ENCODE peak calls at places on chromosomes 13 and 19, in four cellular contexts. I, Y, H and U are unnamed samples.

GRCh38 chr13:113974304-113975281 is 717 bp upstream of the C13orf46 start:
- DNase-seq in I (peak; percentile 41), Y (peak; percentile 15), H (no peak), U (no peak)

GRCh38 chr19:37114001-37114400 is 35.8 kb downstream of the ZNF420 start:
- DNase-seq in I (no peak), Y (no peak), H (no peak), U (no peak)

GRCh38 chr19:18322318-18322758 is 538 bp downstream of the LSM4 start:
- DNase-seq in I (peak; percentile 62), Y (peak; percentile 65), H (peak; percentile 87), U (peak; percentile 67)

GRCh38 chr13:51148952-51149573 is 38.0 kb upstream of the C13orf42 start:
- DNase-seq in I (no peak), Y (no peak), H (no peak), U (peak; percentile 26)

GRCh38 chr19:38792250-38793111 is 3.5 kb downstream of the LGALS7B start:
- DNase-seq in I (peak; percentile 76), Y (no peak), H (peak; percentile 69), U (no peak)

GRCh38 chr13:102902789-102903347 is 57.0 kb downstream of the ERCC5 start:
- DNase-seq in I (no peak), Y (peak; percentile 29), H (no peak), U (no peak)

GRCh38 chr19:53810891-53811290 is 13.2 kb downstream of the NLRP12 start:
- DNase-seq in I (no peak), Y (no peak), H (no peak), U (no peak)

GRCh38 chr19:40460185-40460584 is 5.4 kb downstream of the BLVRB start:
- DNase-seq in I (no peak), Y (no peak), H (no peak), U (no peak)

GRCh38 chr19:4388171-4389063 is 11.9 kb downstream of the SH3GL1 start:
- DNase-seq in I (peak; percentile 52), Y (peak; percentile 62), H (no peak), U (no peak)

GRCh38 chr13:25171517-25172302 is at the start of gene AMER2:
- DNase-seq in I (no peak), Y (peak; percentile 29), H (no peak), U (no peak)

GRCh38 chr13:94371855-94372254 is 107.6 kb downstream of the DCT start:
- DNase-seq in I (no peak), Y (no peak), H (no peak), U (no peak)

GRCh38 chr13:78183737-78184136 is 265.1 kb upstream of the EDNRB start:
- DNase-seq in I (no peak), Y (no peak), H (no peak), U (no peak)

GRCh38 chr13:66859934-66860867 is 369.9 kb downstream of the PCDH9 start:
- DNase-seq in I (no peak), Y (no peak), H (no peak), U (no peak)

GRCh38 chr19:38173324-38174041 is 50.5 kb downstream of the DPF1 start:
- DNase-seq in I (no peak), Y (no peak), H (no peak), U (peak; percentile 97)

GRCh38 chr13:46296920-46297319 is 85.2 kb downstream of the LRRC63 start:
- DNase-seq in I (no peak), Y (no peak), H (no peak), U (no peak)

GRCh38 chr13:29454931-29455481 is 140.5 kb downstream of the SLC7A1 start:
- DNase-seq in I (no peak), Y (no peak), H (no peak), U (peak; percentile 71)

GRCh38 chr13:82627183-82627582 is 1255.1 kb downstream of the SLITRK1 start:
- DNase-seq in I (no peak), Y (no peak), H (no peak), U (peak; percentile 1)

GRCh38 chr13:111011899-111012298 is 97.0 kb upstream of the ANKRD10 start:
- DNase-seq in I (no peak), Y (no peak), H (no peak), U (no peak)

GRCh38 chr19:23758187-23759074 is at the start of gene ZNF681:
- DNase-seq in I (peak; percentile 90), Y (peak; percentile 76), H (peak; percentile 94), U (peak; percentile 91)

GRCh38 chr19:45294291-45295029 is 28.2 kb downstream of the CKM start:
- DNase-seq in I (no peak), Y (peak; percentile 83), H (no peak), U (no peak)

GRCh38 chr13:34776984-34777913 is 164.8 kb upstream of the NBEA start:
- DNase-seq in I (no peak), Y (no peak), H (no peak), U (no peak)

GRCh38 chr13:30006246-30006645 is 155.8 kb upstream of the UBL3 start:
- DNase-seq in I (no peak), Y (no peak), H (no peak), U (no peak)

GRCh38 chr19:20863176-20863575 is 59.9 kb upstream of the ZNF85 start:
- DNase-seq in I (no peak), Y (no peak), H (no peak), U (no peak)

GRCh38 chr13:28579334-28579733 is 79.6 kb upstream of the POMP start:
- DNase-seq in I (peak; percentile 54), Y (no peak), H (no peak), U (no peak)

GRCh38 chr19:50933640-50934039 is 19.2 kb downstream of the KLK5 start:
- DNase-seq in I (no peak), Y (no peak), H (no peak), U (peak; percentile 53)

GRCh38 chr19:54389556-54389955 is 24.8 kb upstream of the LAIR1 start:
- DNase-seq in I (no peak), Y (no peak), H (no peak), U (no peak)

GRCh38 chr13:84481958-84482357 is 599.7 kb upstream of the SLITRK1 start:
- DNase-seq in I (no peak), Y (no peak), H (no peak), U (no peak)

GRCh38 chr19:38228491-38229439 is 4.7 kb upstream of the DPF1 start:
- DNase-seq in I (no peak), Y (no peak), H (no peak), U (no peak)

GRCh38 chr19:40962460-40962961 is 28.6 kb upstream of the CYP2B6 start:
- DNase-seq in I (no peak), Y (no peak), H (no peak), U (no peak)

GRCh38 chr13:37074703-37075102 is 15.2 kb upstream of the SUPT20H start:
- DNase-seq in I (no peak), Y (no peak), H (no peak), U (peak; percentile 14)
- TF ChIP-seq CTCF in I (peak; percentile 26), Y (peak; percentile 48), H (no peak), U (peak; percentile 59)

GRCh38 chr19:1648926-1649541 is 3.4 kb downstream of the TCF3 start:
- DNase-seq in I (no peak), Y (no peak), H (no peak), U (no peak)
- H3K27ac ChIP-seq in I (no peak overlapping the region), Y (no peak overlapping the region), H (no peak overlapping the region), U (peak overlapping the region; percentile 93)

GRCh38 chr19:35216833-35217707 is 11.5 kb downstream of the FAM187B start:
- DNase-seq in I (no peak), Y (no peak), H (peak; percentile 47), U (no peak)
- TF ChIP-seq CTCF in I (no peak), Y (no peak), H (no peak), U (no peak)

DNA sequence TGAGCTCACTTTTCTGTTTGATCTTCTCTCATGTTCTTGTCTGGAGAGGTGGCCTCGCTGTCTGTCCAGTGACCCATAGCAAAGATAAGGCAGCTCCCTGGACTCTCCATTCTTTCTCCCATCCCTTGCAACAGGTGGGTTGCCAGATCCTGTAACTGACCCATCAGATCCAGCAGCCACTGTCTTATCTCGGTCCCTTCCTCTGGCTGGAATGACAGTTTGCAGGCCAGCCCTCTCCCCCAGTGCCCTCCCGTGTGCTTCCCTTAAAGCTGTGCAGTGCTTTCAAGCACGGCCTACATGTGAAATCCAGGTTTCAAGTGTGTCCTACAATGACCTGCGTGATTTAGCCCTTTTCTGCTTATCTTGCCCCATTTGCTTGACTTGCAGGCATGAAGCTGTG is 3.7 kb downstream of the GTF3A start:
- DNase-seq in I (no peak), Y (no peak), H (no peak), U (no peak)
- H3K27ac ChIP-seq in I (no peak overlapping the region), Y (no peak overlapping the region), H (no peak overlapping the region), U (peak overlapping the region; percentile 93)

DNA sequence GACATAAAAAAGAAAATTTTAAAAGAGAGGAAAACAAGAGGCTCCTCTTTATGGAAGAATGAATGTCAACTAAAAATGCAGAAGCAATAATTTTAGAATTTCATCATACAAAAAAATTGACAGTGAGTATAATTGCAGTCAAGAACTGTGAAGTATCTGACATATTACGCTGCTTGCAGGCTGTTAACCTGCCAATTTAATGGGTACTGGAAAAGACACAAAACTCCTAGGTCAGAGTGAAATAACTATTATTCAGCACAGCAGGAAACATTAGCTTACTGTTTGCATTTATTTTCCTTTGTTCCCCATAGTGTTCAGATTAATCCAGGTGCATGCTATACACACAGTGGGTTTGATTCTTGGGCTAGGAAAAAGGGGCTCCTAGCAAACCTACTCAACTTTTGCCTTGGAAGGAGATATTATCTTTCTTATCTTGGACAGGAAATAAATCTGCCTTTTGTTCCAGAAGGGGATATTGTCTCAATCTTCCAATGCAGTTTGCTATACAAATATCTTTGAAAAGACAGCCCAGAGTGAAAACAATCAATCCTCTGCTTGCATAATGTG is 443.6 kb downstream of the TBC1D4 start:
- DNase-seq in I (no peak), Y (no peak), H (no peak), U (no peak)
- TF ChIP-seq CTCF in I (no peak), Y (no peak), H (no peak), U (no peak)

GRCh38 chr19:48239582-48240141 is 16.1 kb downstream of the CARD8 start:
- DNase-seq in I (no peak), Y (no peak), H (no peak), U (no peak)

GRCh38 chr19:48239120-48239519 is 16.6 kb downstream of the CARD8 start:
- DNase-seq in I (no peak), Y (no peak), H (no peak), U (no peak)

DNA sequence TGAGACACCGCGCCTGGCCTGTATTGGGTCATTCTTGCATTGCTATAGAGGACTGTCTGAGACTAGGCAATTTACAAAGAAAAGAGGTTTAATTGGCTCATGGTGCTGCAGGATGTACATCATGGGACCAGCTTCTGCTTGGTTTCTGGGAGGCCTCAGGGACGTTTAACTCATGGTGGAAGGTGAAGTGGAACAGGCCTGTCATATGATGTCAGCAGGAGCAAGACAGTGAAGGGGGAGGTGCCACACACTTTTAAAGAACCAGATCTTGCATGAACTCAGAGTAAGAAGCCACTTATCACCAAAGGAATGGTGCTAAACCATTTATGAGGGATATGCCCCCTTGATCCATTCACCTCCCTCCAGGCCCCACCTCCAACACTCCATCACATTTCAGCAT is 18.7 kb downstream of the CARD8 start:
- DNase-seq in I (no peak), Y (no peak), H (no peak), U (no peak)
- H3K27ac ChIP-seq in I (no peak overlapping the region), Y (no peak overlapping the region), H (no peak overlapping the region), U (no peak overlapping the region)

DNA sequence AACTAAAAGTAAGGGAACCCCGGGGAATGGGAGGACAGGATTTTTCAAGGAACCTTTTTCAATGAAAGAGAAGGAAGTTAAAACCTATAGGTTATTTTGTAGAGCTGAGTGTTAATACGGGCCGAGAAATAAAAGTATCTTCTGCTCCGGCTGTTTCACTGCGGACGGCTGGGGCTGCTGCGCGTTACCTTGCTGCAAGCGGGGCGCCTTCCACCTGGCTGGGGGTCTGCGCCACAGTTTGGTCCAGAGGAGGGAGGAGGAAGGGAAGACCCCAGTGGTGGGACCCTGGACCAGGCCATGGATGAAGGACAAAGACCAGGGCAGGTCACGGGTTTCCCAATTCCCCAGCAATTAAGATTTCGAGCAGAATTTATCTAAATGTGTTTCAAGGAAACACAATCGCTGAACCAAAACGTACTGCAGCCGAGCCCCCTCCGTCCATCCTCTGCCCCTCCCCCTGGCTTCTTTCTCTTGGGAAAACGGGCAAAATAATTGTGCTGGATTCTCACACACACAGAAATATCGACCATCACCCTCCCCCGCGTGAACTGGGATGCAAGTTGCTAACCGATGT is 2.9 kb downstream of the SOX1 start:
- DNase-seq in I (no peak), Y (no peak), H (no peak), U (no peak)
- TF ChIP-seq CTCF in I (no peak), Y (no peak), H (no peak), U (no peak)